ENCODE peak calls at places on chromosome 6, in seven cellular contexts. G, S, E, O, T, Y and L are unnamed samples.

GRCh38 chr6:113248532-113248931 is 608.6 kb upstream of the MARCKS start:
- DNase-seq in O (no peak), S (no peak), G (no peak), E (no peak), Y (no peak), T (no peak), L (no peak)

GRCh38 chr6:113276631-113277030 is 580.5 kb upstream of the MARCKS start:
- DNase-seq in O (no peak), G (no peak), E (no peak), T (no peak), S (no peak), Y (no peak), L (no peak)

GRCh38 chr6:150142657-150143501 is at the start of gene PPP1R14C:
- DNase-seq in G (peak; percentile 50), S (no peak), E (no peak), Y (no peak), O (no peak), T (no peak), L (peak; percentile 54)

GRCh38 chr6:30013296-30013922 is 47.7 kb upstream of the POLR1H start:
- DNase-seq in E (no peak), Y (no peak), S (no peak), G (no peak), O (no peak), T (no peak), L (no peak)

GRCh38 chr6:132734694-132735236 is 20.9 kb upstream of the VNN1 start:
- DNase-seq in T (no peak), Y (peak; percentile 28), O (peak; percentile 83), E (no peak), S (peak; percentile 74), G (peak; percentile 37), L (peak; percentile 96)

GRCh38 chr6:18148304-18149025 is 6.4 kb downstream of the TPMT start:
- DNase-seq in S (peak; percentile 98), G (peak; percentile 67), Y (peak; percentile 35), T (peak; percentile 83), O (peak; percentile 91), E (no peak), L (peak; percentile 89)

GRCh38 chr6:12147557-12148316 is 135.6 kb downstream of the HIVEP1 start:
- DNase-seq in S (no peak), Y (no peak), O (peak; percentile 37), G (no peak), E (no peak), T (peak; percentile 23), L (no peak)

GRCh38 chr6:16049178-16049577 is 79.7 kb upstream of the MYLIP start:
- DNase-seq in Y (no peak), T (peak; percentile 53), G (no peak), O (no peak), S (no peak), E (no peak), L (peak; percentile 7)

GRCh38 chr6:107712523-107713213 is 111.4 kb downstream of the SCML4 start:
- DNase-seq in O (peak; percentile 86), G (peak; percentile 35), T (peak; percentile 37), Y (no peak), E (no peak), S (peak; percentile 81), L (peak; percentile 82)

GRCh38 chr6:14816106-14816864 is 429.6 kb upstream of the JARID2 start:
- DNase-seq in O (peak; percentile 60), T (peak; percentile 18), E (no peak), S (peak; percentile 48), G (no peak), Y (no peak), L (no peak)

GRCh38 chr6:45494734-45495133 is 117.0 kb upstream of the SUPT3H start:
- DNase-seq in T (no peak), S (no peak), E (no peak), O (no peak), G (no peak), Y (no peak), L (no peak)

GRCh38 chr6:524803-525202 is 132.1 kb downstream of the HUS1B start:
- DNase-seq in E (no peak), S (no peak), O (no peak), Y (no peak), T (no peak), G (no peak), L (no peak)

DNA sequence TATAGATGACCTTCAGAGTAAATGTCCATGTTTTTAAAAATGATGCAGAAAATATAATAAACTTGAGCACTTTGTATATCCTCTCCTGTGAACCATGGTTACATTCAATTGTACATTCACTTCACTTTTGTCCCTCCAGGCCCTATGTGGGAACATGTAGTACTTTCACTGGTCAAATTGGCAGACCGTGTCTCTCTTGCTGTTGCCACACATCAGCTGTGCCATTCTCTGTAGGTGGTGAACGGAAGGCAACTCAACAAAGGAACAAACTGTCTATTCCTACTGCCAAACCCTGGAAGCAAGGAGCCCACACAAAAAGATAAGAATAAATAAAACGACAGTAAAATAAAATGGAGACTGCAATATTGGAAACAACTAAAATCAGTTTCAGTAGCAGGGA is 2.0 kb downstream of the ROS1 start:
- DNase-seq in T (no peak), G (no peak), Y (no peak), S (no peak), O (no peak), E (no peak), L (no peak)
- H3K4me3 ChIP-seq in T (no peak overlapping the region), G (no peak overlapping the region), Y (no peak overlapping the region), S (no peak overlapping the region), O (no peak overlapping the region), E (no peak overlapping the region), L (no peak overlapping the region)

DNA sequence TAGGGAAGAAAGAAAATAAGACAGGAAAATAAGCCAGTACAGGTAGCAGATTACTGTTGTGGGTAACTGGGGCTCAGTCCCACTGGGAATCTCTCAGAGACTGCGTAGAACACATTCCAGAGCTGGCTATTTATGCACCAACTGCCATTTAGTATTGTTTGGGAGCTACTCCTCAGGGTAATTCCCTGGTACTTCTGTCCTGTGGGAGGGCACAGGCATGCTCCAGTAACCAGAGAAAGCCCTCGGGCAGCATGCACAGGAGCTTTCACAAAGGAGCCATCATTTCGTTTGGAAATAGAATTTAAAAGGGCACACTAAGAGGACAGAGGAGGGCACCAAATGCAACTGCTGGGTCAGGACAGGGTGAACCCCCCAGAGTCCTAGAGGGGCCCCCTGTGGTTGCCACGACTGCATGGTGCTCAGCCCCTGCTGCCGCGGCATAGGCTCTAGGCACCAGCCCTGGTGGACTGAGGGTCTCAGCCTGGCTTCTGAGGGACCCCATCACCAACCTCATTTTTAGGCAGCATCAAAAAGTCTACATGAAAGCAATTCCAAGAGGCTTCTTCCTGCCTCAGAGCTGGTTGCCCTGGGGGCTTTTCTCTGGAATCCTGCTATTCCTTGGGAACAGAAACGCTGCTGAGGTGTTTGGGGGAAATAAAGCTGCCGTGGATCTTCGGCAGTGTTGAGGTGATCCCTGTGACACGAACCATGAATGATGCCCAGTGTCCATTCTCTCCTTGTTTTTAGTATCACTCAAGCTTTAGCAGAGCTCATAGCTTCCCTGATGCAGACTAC is 148.2 kb upstream of the LRFN2 start:
- DNase-seq in Y (no peak), T (no peak), E (no peak), G (no peak), S (no peak), O (no peak), L (no peak)
- TF ChIP-seq CTCF in Y (no peak), T (no peak), E (no peak), G (no peak), S (no peak), O (no peak), L (no peak)

DNA sequence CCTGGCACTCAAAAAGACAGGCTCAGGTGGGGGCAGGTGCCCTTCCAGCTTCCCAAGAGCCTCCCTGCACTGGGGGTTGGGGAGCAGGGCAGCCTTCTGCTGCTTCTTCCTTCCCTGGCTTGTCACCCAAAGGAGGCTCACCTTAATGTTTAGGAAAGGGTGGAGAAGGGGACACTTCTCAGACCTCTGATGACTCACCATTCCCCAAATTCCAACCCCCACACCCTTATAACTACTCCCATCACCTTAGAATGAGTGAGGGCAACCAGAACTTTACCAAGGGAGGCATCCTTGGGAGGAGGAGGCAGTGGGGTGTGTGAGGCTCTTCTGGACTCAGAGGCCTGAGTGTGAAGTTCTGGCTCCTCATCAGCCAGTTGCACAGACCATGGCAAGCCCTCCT is 15.2 kb upstream of the FOXP4 start:
- DNase-seq in O (no peak), S (no peak), E (no peak), T (no peak), G (no peak), Y (no peak), L (no peak)
- H3K4me3 ChIP-seq in O (no peak overlapping the region), S (no peak overlapping the region), E (no peak overlapping the region), T (no peak overlapping the region), G (no peak overlapping the region), Y (no peak overlapping the region), L (no peak overlapping the region)

GRCh38 chr6:169991913-169992312 is 240.5 kb downstream of the ERMARD start:
- DNase-seq in Y (no peak), E (no peak), T (no peak), O (no peak), G (no peak), S (no peak), L (no peak)

GRCh38 chr6:169991031-169991390 is 239.6 kb downstream of the ERMARD start:
- DNase-seq in S (no peak), T (no peak), O (no peak), G (no peak), E (no peak), Y (no peak), L (no peak)

GRCh38 chr6:169988769-169989550 is 237.5 kb downstream of the ERMARD start:
- DNase-seq in O (no peak), S (no peak), G (no peak), Y (no peak), E (peak; percentile 56), T (no peak), L (no peak)

GRCh38 chr6:169989594-169989993 is 238.2 kb downstream of the ERMARD start:
- DNase-seq in G (no peak), E (no peak), Y (no peak), O (no peak), S (no peak), T (no peak), L (no peak)

GRCh38 chr6:169990095-169991030 is 238.9 kb downstream of the ERMARD start:
- DNase-seq in T (no peak), O (no peak), G (no peak), S (no peak), E (peak; percentile 69), Y (no peak), L (no peak)
- TF ChIP-seq CTCF in T (no peak), O (no peak), G (no peak), S (no peak), E (no peak), Y (peak; percentile 28), L (no peak)